ENCODE peak calls at places on chromosomes 11 and 22, in eight cellular contexts. C, S, L, B, F, J, Q and N are unnamed samples.

GRCh38 chr11:101880208-101880607 is 34.6 kb upstream of the CEP126 start:
- DNase-seq in C (peak), S (no peak), L (peak), B (peak), F (peak), J (no peak), Q (no peak), N (peak)

GRCh38 chr11:87604350-87604749 is 566.6 kb downstream of the TMEM135 start:
- DNase-seq in C (no peak), S (no peak), L (no peak), B (no peak), F (no peak), J (no peak), Q (no peak), N (no peak)

GRCh38 chr11:65446446-65447277 is 24.1 kb downstream of the NEAT1 start:
- DNase-seq in C (no peak), S (peak), L (peak), B (no peak), F (no peak), J (peak), Q (no peak), N (peak)

GRCh38 chr22:43197271-43197941 is 10.5 kb upstream of the TTLL12 start:
- DNase-seq in C (peak), S (no peak), L (no peak), B (no peak), F (peak), J (no peak), Q (no peak), N (no peak)

GRCh38 chr11:57251491-57252104 is 14.5 kb upstream of the APLNR start:
- DNase-seq in C (peak), S (no peak), L (peak), B (no peak), F (peak), J (peak), Q (no peak), N (peak)

GRCh38 chr11:73950869-73951710 is at the start of gene DNAJB13:
- DNase-seq in C (no peak), S (no peak), L (peak), B (no peak), F (peak), J (peak), Q (peak), N (peak)

GRCh38 chr11:76337469-76337868 is 43.5 kb downstream of the THAP12 start:
- DNase-seq in C (no peak), S (no peak), L (no peak), B (no peak), F (no peak), J (no peak), Q (no peak), N (no peak)

GRCh38 chr11:106621479-106621878 is 396.8 kb downstream of the GUCY1A2 start:
- DNase-seq in C (no peak), S (no peak), L (no peak), B (no peak), F (no peak), J (no peak), Q (no peak), N (no peak)

GRCh38 chr11:121681536-121681935 is 228.8 kb upstream of the SORL1-AS1 start:
- DNase-seq in C (no peak), S (no peak), L (no peak), B (no peak), F (no peak), J (no peak), Q (no peak), N (no peak)

GRCh38 chr11:7573193-7573557 is 59.4 kb downstream of the PPFIBP2 start:
- DNase-seq in C (no peak), S (no peak), L (no peak), B (no peak), F (peak), J (no peak), Q (no peak), N (no peak)

GRCh38 chr22:48439560-48440135 is 1388.0 kb downstream of the BRD1 start:
- DNase-seq in C (no peak), S (no peak), L (no peak), B (no peak), F (no peak), J (no peak), Q (no peak), N (no peak)

GRCh38 chr11:36493332-36493731 is 16.7 kb downstream of the TRAF6 start:
- DNase-seq in C (no peak), S (no peak), L (no peak), B (no peak), F (no peak), J (no peak), Q (no peak), N (no peak)

GRCh38 chr11:77884829-77885190 is 63.9 kb downstream of the AAMDC start:
- DNase-seq in C (no peak), S (no peak), L (no peak), B (no peak), F (no peak), J (no peak), Q (no peak), N (no peak)

GRCh38 chr11:118448294-118448693 is 12.0 kb downstream of the KMT2A start:
- DNase-seq in C (peak), S (no peak), L (no peak), B (no peak), F (no peak), J (no peak), Q (no peak), N (no peak)

GRCh38 chr22:17807571-17808410 is 33.5 kb upstream of the BID start:
- DNase-seq in C (peak), S (no peak), L (no peak), B (no peak), F (peak), J (no peak), Q (no peak), N (no peak)

GRCh38 chr22:30742291-30743256 is 47.9 kb downstream of the OSBP2 start:
- DNase-seq in C (peak), S (no peak), L (no peak), B (no peak), F (no peak), J (no peak), Q (no peak), N (no peak)

GRCh38 chr11:87819141-87819540 is 356.1 kb downstream of the RAB38 start:
- DNase-seq in C (no peak), S (peak), L (no peak), B (no peak), F (peak), J (no peak), Q (no peak), N (no peak)

GRCh38 chr11:77069336-77069968 is 2.7 kb downstream of the CAPN5 start:
- DNase-seq in C (no peak), S (no peak), L (no peak), B (peak), F (no peak), J (peak), Q (no peak), N (no peak)

GRCh38 chr22:40862537-40862936 is 624 bp upstream of the DNAJB7 start:
- DNase-seq in C (no peak), S (no peak), L (no peak), B (no peak), F (no peak), J (no peak), Q (no peak), N (no peak)

GRCh38 chr22:20531404-20532181 is 24.2 kb downstream of the MED15 start:
- DNase-seq in C (peak), S (no peak), L (peak), B (no peak), F (peak), J (peak), Q (no peak), N (peak)

GRCh38 chr11:121328213-121328966 is 35.8 kb downstream of the SC5D start:
- DNase-seq in C (no peak), S (no peak), L (no peak), B (no peak), F (no peak), J (no peak), Q (peak), N (no peak)

GRCh38 chr22:47188337-47189055 is 426.0 kb downstream of the TBC1D22A start:
- DNase-seq in C (no peak), S (no peak), L (no peak), B (no peak), F (no peak), J (peak), Q (no peak), N (peak)

GRCh38 chr11:125842319-125842948 is 9.3 kb downstream of the PATE4 start:
- DNase-seq in C (no peak), S (no peak), L (peak), B (no peak), F (no peak), J (no peak), Q (no peak), N (no peak)